ENCODE peak calls at places on chromosome 4, in seven cellular contexts. P is adrenal gland; Z is C1 segment of cervical spinal cord; V is NCI-H1436; N is activated CD8-positive, alpha-beta memory T cell treated with anti-CD3 and anti-CD28 coated beads, Interleukin-2, amount 50 U/mL, for 48 hours; U is fibroblast of pulmonary artery; S is NCI-H1417. M is an unnamed sample.

GRCh38 chr4:53598483-53598882 is 7.2 kb upstream of the LNX1 start:
- DNase-seq in U (no peak), V (no peak), S (no peak), N (no peak), P (no peak), Z (no peak), M (no peak)

GRCh38 chr4:119646347-119647071 is 17.9 kb upstream of the PDE5A start:
- DNase-seq in S (no peak), V (no peak), U (peak), P (no peak), Z (no peak), N (no peak), M (peak)

GRCh38 chr4:6655924-6656323 is 15.4 kb downstream of the MRFAP1 start:
- DNase-seq in U (no peak), N (no peak), S (no peak), Z (no peak), V (no peak), P (no peak), M (no peak)

GRCh38 chr4:142500966-142501365 is 345.1 kb downstream of the INPP4B start:
- DNase-seq in V (no peak), S (no peak), Z (no peak), U (no peak), P (no peak), N (no peak), M (no peak)

GRCh38 chr4:76147454-76148141 is 599 bp downstream of the NUP54 start:
- DNase-seq in N (peak), U (peak), P (peak), Z (no peak), V (peak), S (peak), M (peak)

GRCh38 chr4:45987858-45988257 is 136.0 kb downstream of the GABRG1 start:
- DNase-seq in N (no peak), V (no peak), P (no peak), Z (no peak), U (no peak), S (no peak), M (no peak)

GRCh38 chr4:122309988-122310626 is 68.7 kb upstream of the ADAD1 start:
- DNase-seq in N (no peak), U (peak), V (no peak), P (no peak), Z (no peak), S (no peak), M (no peak)

GRCh38 chr4:170465434-170465833 is 375.7 kb upstream of the AADAT start:
- DNase-seq in P (no peak), N (no peak), U (no peak), V (no peak), S (no peak), Z (no peak), M (no peak)

GRCh38 chr4:1329408-1330371 is 17.3 kb upstream of the UVSSA start:
- DNase-seq in S (no peak), U (no peak), P (no peak), Z (no peak), V (no peak), N (no peak), M (peak)

GRCh38 chr4:43163101-43163792 is 270.7 kb downstream of the GRXCR1 start:
- DNase-seq in N (no peak), U (no peak), S (no peak), P (no peak), V (no peak), Z (no peak), M (no peak)